ENCODE peak calls at places on chromosomes 5 and 9, in four cellular contexts. K is H9, V is IMR-90, U is mesendoderm. M is an unnamed sample.

GRCh38 chr5:151743535-151743934 is 14.9 kb downstream of the ATOX1 start:
- DNase-seq in V (peak; percentile 38), U (no peak), K (no peak), M (no peak)

GRCh38 chr9:111094433-111095421 is 56.5 kb upstream of the LPAR1 start:
- DNase-seq in K (no peak), U (no peak), V (peak; percentile 90), M (no peak)

GRCh38 chr9:131598121-131598520 is 52.8 kb downstream of the PRRT1B start:
- DNase-seq in U (no peak), V (no peak), K (no peak), M (no peak)

GRCh38 chr9:135718616-135719015 is 16.6 kb downstream of the KCNT1 start:
- DNase-seq in K (no peak), V (peak; percentile 7), U (no peak), M (no peak)

GRCh38 chr5:143213851-143214363 is 189.6 kb downstream of the NR3C1 start:
- DNase-seq in U (peak; percentile 48), V (peak; percentile 12), K (no peak), M (no peak)

GRCh38 chr5:33440482-33441240 is at the start of gene TARS1:
- DNase-seq in U (peak; percentile 100), V (peak; percentile 100), K (peak; percentile 99), M (peak; percentile 98)

GRCh38 chr9:123269316-123269715 is 930 bp upstream of the STRBP start:
- DNase-seq in U (no peak), K (no peak), V (no peak), M (no peak)

GRCh38 chr5:154652746-154653417 is 102.3 kb upstream of the LARP1 start:
- DNase-seq in K (no peak), U (no peak), V (no peak), M (no peak)

GRCh38 chr9:97318433-97318832 is 11.0 kb downstream of the CCDC180 start:
- DNase-seq in V (no peak), U (no peak), K (no peak), M (no peak)

GRCh38 chr5:136133416-136134383 is 1.1 kb downstream of the SMAD5 start:
- DNase-seq in K (peak; percentile 34), U (peak; percentile 91), V (peak; percentile 59), M (peak; percentile 32)

DNA sequence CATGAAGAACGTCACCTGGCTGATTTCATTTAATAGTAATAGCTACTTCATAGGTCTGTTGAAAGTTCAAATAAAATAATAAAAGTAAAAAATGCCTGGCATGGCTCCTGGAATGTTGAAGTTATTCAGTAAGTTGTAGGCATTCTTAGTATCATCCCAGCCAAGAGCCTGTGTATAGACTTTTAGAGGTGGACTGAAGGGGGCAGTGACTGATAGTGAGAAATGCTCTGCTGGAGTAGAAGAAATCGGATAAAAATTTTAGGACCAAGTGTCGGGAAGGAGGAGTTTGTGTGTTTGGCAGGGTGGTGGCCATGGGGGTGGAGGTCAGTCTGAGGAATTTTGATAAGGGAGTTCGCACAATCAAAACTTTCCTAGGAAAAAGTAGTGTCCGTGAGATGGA is 3.6 kb downstream of the ZFP2 start:
- DNase-seq in V (no peak), U (no peak), K (no peak), M (no peak)
- H4K8ac ChIP-seq in V (no peak overlapping the region), U (no peak overlapping the region), K (no peak overlapping the region), M (no peak overlapping the region)

DNA sequence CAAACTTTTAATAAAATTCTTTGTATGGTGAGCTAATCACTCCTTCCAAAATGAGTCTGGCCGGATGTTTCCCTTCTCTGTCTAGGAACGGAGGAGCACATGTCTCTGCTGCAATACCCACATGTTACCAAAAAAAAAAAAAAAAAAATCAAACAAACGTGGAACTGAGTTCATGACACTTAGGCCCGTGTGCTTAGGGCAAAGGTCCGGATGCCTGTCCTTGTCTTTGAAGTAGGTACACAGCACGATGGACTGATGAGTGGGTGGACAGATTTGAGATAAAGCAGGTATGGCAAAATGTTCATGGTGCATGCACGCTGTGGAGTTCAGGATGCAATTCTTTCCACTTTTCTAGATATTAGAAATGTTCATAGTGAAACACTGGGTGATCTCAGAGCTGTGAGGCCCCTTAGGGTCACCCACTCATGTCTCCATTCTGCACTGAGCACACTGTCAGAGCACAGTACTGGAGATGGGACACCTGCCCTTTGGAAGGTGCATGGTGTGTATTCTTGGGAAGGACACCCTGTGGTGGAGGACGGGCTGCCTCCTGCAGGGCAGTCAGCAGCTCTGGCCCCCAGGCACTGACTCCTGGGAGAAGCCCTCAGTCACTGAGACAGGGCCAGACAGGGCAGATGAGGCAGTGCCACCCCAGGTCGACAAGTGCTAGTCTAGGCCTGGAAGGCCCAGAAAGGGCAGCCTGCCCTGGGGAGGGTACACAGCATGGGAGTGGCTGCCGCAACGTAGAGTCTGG is 43.6 kb downstream of the GADD45G start:
- DNase-seq in U (no peak), V (no peak), K (no peak), M (no peak)
- H2BK5ac ChIP-seq in U (no peak overlapping the region), V (no peak overlapping the region), K (no peak overlapping the region), M (no peak overlapping the region)

GRCh38 chr5:66603881-66604280 is 7.7 kb downstream of the MAST4 start:
- DNase-seq in U (no peak), V (no peak), K (no peak), M (no peak)
- H3K23ac ChIP-seq in U (no peak overlapping the region), V (no peak overlapping the region), K (no peak overlapping the region), M (no peak overlapping the region)

GRCh38 chr9:93129691-93130500 is 4.2 kb downstream of the NINJ1 start:
- DNase-seq in K (no peak), U (no peak), V (no peak), M (no peak)
- H4K8ac ChIP-seq in K (no peak overlapping the region), U (no peak overlapping the region), V (no peak overlapping the region), M (no peak overlapping the region)

DNA sequence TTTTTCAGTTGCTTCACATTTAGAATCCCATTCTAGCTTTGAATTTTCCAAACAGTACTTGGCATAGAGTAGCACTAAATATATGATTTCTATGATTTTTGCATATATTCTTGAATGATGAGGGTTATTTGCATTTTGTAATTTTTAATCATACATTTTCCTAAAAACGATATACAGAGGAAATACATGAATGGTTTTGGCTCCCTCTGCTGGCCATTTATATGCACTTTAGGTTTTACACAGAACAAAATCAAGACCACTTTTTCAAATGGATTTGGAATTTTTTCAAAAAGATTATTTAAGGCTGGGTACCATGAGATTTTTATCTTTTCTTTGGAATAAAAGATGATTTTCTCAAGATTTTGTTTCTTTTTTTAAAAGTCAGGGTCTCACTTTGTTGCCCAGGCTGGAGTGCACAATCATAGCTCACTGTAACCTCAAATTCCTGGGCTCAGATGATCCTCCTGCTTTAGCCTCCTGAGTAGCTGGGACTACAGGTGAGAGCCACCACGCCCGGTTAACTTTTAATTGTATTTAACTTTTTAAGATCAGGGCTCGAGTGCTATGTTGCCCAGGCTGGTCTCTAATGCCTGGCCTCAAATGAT is 16.7 kb upstream of the COMMD10 start:
- DNase-seq in V (peak; percentile 72), U (peak; percentile 37), K (no peak), M (peak; percentile 48)
- H2BK5ac ChIP-seq in V (no peak overlapping the region), U (no peak overlapping the region), K (no peak overlapping the region), M (no peak overlapping the region)

GRCh38 chr9:137605146-137606004 is at the start of gene ARRDC1:
- DNase-seq in U (peak; percentile 95), V (peak; percentile 85), K (peak; percentile 96), M (peak; percentile 92)

GRCh38 chr9:137606734-137607138 is 1.2 kb downstream of the ARRDC1 start:
- DNase-seq in V (no peak), K (no peak), U (no peak), M (no peak)

GRCh38 chr9:137606005-137606601 is 617 bp downstream of the ARRDC1 start:
- DNase-seq in V (no peak), U (no peak), K (no peak), M (no peak)

GRCh38 chr9:137602661-137603060 is 2.8 kb upstream of the ARRDC1 start:
- DNase-seq in K (no peak), U (peak; percentile 77), V (no peak), M (no peak)

GRCh38 chr9:137604345-137605145 is 941 bp upstream of the ARRDC1 start:
- DNase-seq in U (no peak), K (no peak), V (no peak), M (no peak)
- H3K23ac ChIP-seq in U (no peak overlapping the region), K (no peak overlapping the region), V (no peak overlapping the region), M (peak overlapping the region; percentile 95)

GRCh38 chr5:162565-163337 is 28.5 kb upstream of the LRRC14B start:
- DNase-seq in K (no peak), V (no peak), U (no peak), M (no peak)

GRCh38 chr5:162190-162564 is 29.1 kb upstream of the LRRC14B start:
- DNase-seq in K (no peak), U (no peak), V (no peak), M (no peak)

GRCh38 chr5:160173-160510 is 31.2 kb upstream of the LRRC14B start:
- DNase-seq in K (peak; percentile 14), V (peak; percentile 65), U (no peak), M (no peak)

GRCh38 chr5:160894-161540 is 30.3 kb upstream of the LRRC14B start:
- DNase-seq in U (no peak), V (no peak), K (peak; percentile 7), M (no peak)

GRCh38 chr5:161541-162110 is 29.7 kb upstream of the LRRC14B start:
- DNase-seq in K (no peak), V (no peak), U (no peak), M (no peak)
- H4K8ac ChIP-seq in K (no peak overlapping the region), V (no peak overlapping the region), U (no peak overlapping the region), M (no peak overlapping the region)